ENCODE peak calls at places on chromosomes 11 and 22, in four cellular contexts. M is HCT116, W is mammary epithelial cell, G is astrocyte. N is an unnamed sample.

GRCh38 chr22:46352691-46353386 is 17.3 kb downstream of the TRMU start:
- DNase-seq in M (no peak), W (peak; percentile 78), G (peak; percentile 44), N (peak; percentile 82)

GRCh38 chr11:13052130-13052541 is 43.0 kb downstream of the RASSF10 start:
- DNase-seq in M (no peak), W (no peak), G (no peak), N (no peak)

GRCh38 chr11:21811572-21811971 is 381.3 kb upstream of the ANO5 start:
- DNase-seq in M (no peak), W (no peak), G (no peak), N (peak; percentile 43)

GRCh38 chr11:133977067-133977681 is 20.4 kb upstream of the IGSF9B start:
- DNase-seq in M (no peak), W (no peak), G (no peak), N (peak; percentile 69)

GRCh38 chr22:45334528-45334927 is 24.8 kb downstream of the FAM118A start:
- DNase-seq in M (no peak), W (no peak), G (no peak), N (no peak)

GRCh38 chr11:66172146-66172545 is 96.3 kb upstream of the RAB1B start:
- DNase-seq in M (peak; percentile 35), W (peak; percentile 58), G (peak; percentile 81), N (no peak)

GRCh38 chr22:23370251-23370650 is 189.9 kb downstream of the BCR start:
- DNase-seq in M (no peak), W (no peak), G (no peak), N (no peak)

GRCh38 chr11:68977781-68978625 is 2.8 kb downstream of the MRGPRD start:
- DNase-seq in M (no peak), W (no peak), G (no peak), N (no peak)

GRCh38 chr11:119652907-119653659 is 75.9 kb downstream of the NECTIN1 start:
- DNase-seq in M (no peak), W (no peak), G (peak; percentile 14), N (no peak)

GRCh38 chr22:29824677-29825076 is 13.4 kb downstream of the ASCC2 start:
- DNase-seq in M (no peak), W (no peak), G (no peak), N (no peak)

GRCh38 chr22:49025791-49026475 is 801.7 kb downstream of the BRD1 start:
- DNase-seq in M (no peak), W (no peak), G (no peak), N (no peak)

GRCh38 chr22:40204331-40205116 is 26.8 kb downstream of the TNRC6B start:
- DNase-seq in M (no peak), W (no peak), G (peak; percentile 65), N (no peak)

GRCh38 chr11:134606251-134606650 is 194.2 kb upstream of the B3GAT1 start:
- DNase-seq in M (no peak), W (no peak), G (no peak), N (no peak)

GRCh38 chr22:48577691-48578090 is 1250.0 kb downstream of the BRD1 start:
- DNase-seq in M (no peak), W (no peak), G (no peak), N (no peak)

GRCh38 chr11:59173964-59174663 is 2.2 kb downstream of the DTX4 start:
- DNase-seq in M (no peak), W (peak; percentile 78), G (no peak), N (no peak)

GRCh38 chr22:50082961-50083461 is 2.2 kb downstream of the MLC1 start:
- DNase-seq in M (no peak), W (peak; percentile 49), G (no peak), N (no peak)

GRCh38 chr11:61580292-61580888 is 486 bp downstream of the SYT7 start:
- DNase-seq in M (no peak), W (no peak), G (no peak), N (no peak)

GRCh38 chr22:27959335-27960090 is 40.5 kb upstream of the PITPNB start:
- DNase-seq in M (no peak), W (no peak), G (no peak), N (no peak)

GRCh38 chr11:44573333-44573732 is 7.9 kb downstream of the CD82 start:
- DNase-seq in M (no peak), W (no peak), G (peak; percentile 27), N (no peak)

GRCh38 chr11:119729581-119730346 is 764 bp upstream of the NECTIN1 start:
- DNase-seq in M (peak; percentile 32), W (peak; percentile 68), G (peak; percentile 50), N (no peak)

GRCh38 chr11:74507582-74507981 is 14.1 kb upstream of the LIPT2 start:
- DNase-seq in M (no peak), W (no peak), G (no peak), N (no peak)

GRCh38 chr22:46073683-46074504 is 76.4 kb upstream of the PPARA start:
- DNase-seq in M (no peak), W (peak; percentile 41), G (no peak), N (no peak)

GRCh38 chr11:93740031-93740801 is 1.1 kb downstream of the TAF1D start:
- DNase-seq in M (no peak), W (peak; percentile 79), G (peak; percentile 48), N (peak; percentile 91)

GRCh38 chr11:36454991-36455611 is 55.0 kb downstream of the TRAF6 start:
- DNase-seq in M (no peak), W (no peak), G (peak; percentile 33), N (no peak)

GRCh38 chr11:120184371-120184945 is 26.4 kb upstream of the OAF start:
- DNase-seq in M (no peak), W (no peak), G (no peak), N (no peak)

GRCh38 chr22:39698106-39698505 is 127.6 kb downstream of the CACNA1I start:
- DNase-seq in M (no peak), W (no peak), G (no peak), N (no peak)

GRCh38 chr22:39351689-39352214 is 2.0 kb downstream of the SYNGR1 start:
- DNase-seq in M (no peak), W (peak; percentile 42), G (peak; percentile 47), N (peak; percentile 89)

GRCh38 chr11:69718147-69718546 is 14.3 kb upstream of the FGF19 start:
- DNase-seq in M (no peak), W (no peak), G (no peak), N (peak; percentile 92)

GRCh38 chr22:38921801-38922200 is 35.6 kb upstream of the APOBEC3A start:
- DNase-seq in M (no peak), W (no peak), G (no peak), N (no peak)

GRCh38 chr22:37243402-37244113 is 511 bp downstream of the RAC2 start:
- DNase-seq in M (no peak), W (no peak), G (no peak), N (peak; percentile 75)
- H3K4me2 ChIP-seq in M (peak overlapping the region; percentile 99), W (peak overlapping the region; percentile 81), G (peak overlapping the region; percentile 86), N (peak overlapping the region; percentile 91)

GRCh38 chr22:18955696-18956095 is 19.6 kb upstream of the PRODH start:
- DNase-seq in M (no peak), W (no peak), G (no peak), N (no peak)

GRCh38 chr22:18952022-18952421 is 15.9 kb upstream of the PRODH start:
- DNase-seq in M (no peak), W (no peak), G (no peak), N (no peak)

GRCh38 chr22:18954333-18954732 is 18.2 kb upstream of the PRODH start:
- DNase-seq in M (no peak), W (peak; percentile 35), G (no peak), N (peak; percentile 85)

GRCh38 chr22:18950141-18950540 is 14.0 kb upstream of the PRODH start:
- DNase-seq in M (no peak), W (no peak), G (no peak), N (no peak)

GRCh38 chr22:18954941-18955571 is 19.0 kb upstream of the PRODH start:
- DNase-seq in M (no peak), W (no peak), G (no peak), N (no peak)
- H3K27ac ChIP-seq in M (no peak overlapping the region), W (no peak overlapping the region), G (no peak overlapping the region), N (no peak overlapping the region)

GRCh38 chr11:1691027-1691877 is 5.7 kb upstream of the KRTAP5-6 start:
- DNase-seq in M (no peak), W (no peak), G (no peak), N (no peak)

GRCh38 chr11:1693327-1694063 is 3.5 kb upstream of the KRTAP5-6 start:
- DNase-seq in M (peak; percentile 59), W (peak; percentile 47), G (peak; percentile 23), N (peak; percentile 81)

GRCh38 chr11:1691878-1692707 is 4.9 kb upstream of the KRTAP5-6 start:
- DNase-seq in M (no peak), W (no peak), G (no peak), N (no peak)

GRCh38 chr11:1694064-1694845 is 2.7 kb upstream of the KRTAP5-6 start:
- DNase-seq in M (peak; percentile 57), W (peak; percentile 58), G (peak; percentile 38), N (peak; percentile 93)

DNA sequence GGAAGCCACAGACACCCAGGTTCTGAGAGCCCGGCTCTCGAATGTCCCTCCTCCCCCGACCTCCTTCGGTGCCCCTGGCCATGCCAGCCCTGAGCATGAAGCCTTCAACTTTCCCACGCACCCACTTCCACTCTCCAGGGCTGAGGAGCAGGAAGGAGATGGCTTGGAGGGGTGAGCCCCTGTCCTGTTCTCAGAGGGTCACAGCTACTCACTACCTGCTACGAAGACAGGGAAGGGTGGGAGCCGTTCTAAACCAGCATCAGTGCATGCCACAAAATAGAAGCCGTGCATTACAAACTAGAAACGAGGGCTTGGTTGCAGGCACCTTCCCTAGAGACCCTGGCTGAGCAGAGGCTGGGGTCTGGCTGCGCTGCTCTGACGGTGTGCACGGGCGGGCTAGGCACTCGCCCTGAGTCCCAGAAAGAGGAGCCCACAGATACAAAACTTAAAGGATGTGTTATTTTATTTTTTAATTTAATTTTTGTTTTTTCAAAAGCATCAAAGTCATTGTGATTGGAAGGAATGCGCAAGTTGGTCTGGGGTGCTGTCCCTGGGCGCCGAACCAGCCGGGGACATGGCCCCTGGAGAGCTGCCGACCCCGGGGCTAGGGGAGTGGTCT is 4.2 kb upstream of the KRTAP5-6 start:
- DNase-seq in M (no peak), W (no peak), G (no peak), N (no peak)
- H2AFZ ChIP-seq in M (peak overlapping the region; percentile 51), W (peak overlapping the region; percentile 100), G (no peak overlapping the region), N (no peak overlapping the region)

DNA sequence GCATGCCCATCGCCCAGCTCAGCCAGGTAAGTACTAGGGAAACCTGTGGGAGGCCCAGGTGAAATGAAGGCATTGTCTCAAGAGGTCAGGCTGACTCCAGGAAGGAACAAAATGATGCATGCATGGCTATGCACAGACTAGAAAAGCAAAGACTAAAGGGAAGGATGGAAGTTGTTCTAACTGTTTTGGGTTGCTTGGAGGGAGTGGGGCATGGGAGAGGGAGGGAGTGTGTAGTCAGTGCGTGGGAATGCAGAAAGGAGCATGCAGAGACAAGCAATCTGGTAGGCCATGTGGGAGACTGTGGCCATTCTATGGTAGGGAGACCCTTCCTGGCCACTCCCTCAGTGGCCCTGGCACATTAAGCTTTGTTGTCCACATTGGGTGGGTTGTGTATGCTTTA is 2.9 kb downstream of the MICAL3 start:
- DNase-seq in M (no peak), W (peak; percentile 70), G (no peak), N (peak; percentile 40)
- H3K4me2 ChIP-seq in M (peak overlapping the region; percentile 37), W (peak overlapping the region; percentile 65), G (no peak overlapping the region), N (no peak overlapping the region)

GRCh38 chr11:126307706-126308105 is 3.8 kb downstream of the DCPS start:
- DNase-seq in M (no peak), W (peak; percentile 37), G (peak; percentile 31), N (peak; percentile 71)

GRCh38 chr11:126305699-126306098 is 1.8 kb downstream of the DCPS start:
- DNase-seq in M (no peak), W (no peak), G (no peak), N (no peak)

GRCh38 chr11:126303623-126304456 is at the start of gene DCPS:
- DNase-seq in M (peak; percentile 79), W (peak; percentile 92), G (peak; percentile 83), N (peak; percentile 90)

GRCh38 chr11:126308271-126308671 is 4.4 kb downstream of the DCPS start:
- DNase-seq in M (no peak), W (peak; percentile 85), G (no peak), N (no peak)

GRCh38 chr11:126304457-126305072 is 705 bp downstream of the DCPS start:
- DNase-seq in M (no peak), W (no peak), G (no peak), N (peak; percentile 45)
- H3K27ac ChIP-seq in M (peak overlapping the region; percentile 92), W (peak overlapping the region; percentile 90), G (peak overlapping the region; percentile 82), N (peak overlapping the region; percentile 84)

N was measured in Karpas-422.